ENCODE peak calls at places on chromosome 17, in seven cellular contexts. L is cardiac fibroblast; H is CD4-positive, alpha-beta T cell; M is heart right ventricle; A is D721Med; K is kidney; Z is AG04449. C is an unnamed sample.

GRCh38 chr17:40909755-40910154 is 24.7 kb upstream of the KRT20 start:
- DNase-seq in L (peak), H (no peak), M (no peak), A (no peak), K (no peak), Z (no peak), C (no peak)

GRCh38 chr17:42133461-42134041 is 10.9 kb downstream of the HSPB9 start:
- DNase-seq in L (no peak), H (peak), M (no peak), A (no peak), K (no peak), Z (no peak), C (no peak)

GRCh38 chr17:76051071-76051467 is 21.2 kb downstream of the SRP68 start:
- DNase-seq in L (no peak), H (no peak), M (no peak), A (no peak), K (no peak), Z (no peak), C (no peak)

GRCh38 chr17:61361084-61361483 is 38.6 kb upstream of the TBX2 start:
- DNase-seq in L (peak), H (no peak), M (no peak), A (no peak), K (no peak), Z (peak), C (no peak)

GRCh38 chr17:75077490-75078096 is 10.2 kb upstream of the SLC16A5 start:
- DNase-seq in L (no peak), H (peak), M (peak), A (no peak), K (peak), Z (no peak), C (peak)

GRCh38 chr17:50882851-50883250 is 16.7 kb upstream of the TOB1 start:
- DNase-seq in L (peak), H (no peak), M (no peak), A (no peak), K (no peak), Z (no peak), C (no peak)

GRCh38 chr17:19308398-19308797 is 54.1 kb downstream of the B9D1 start:
- DNase-seq in L (no peak), H (no peak), M (no peak), A (no peak), K (no peak), Z (no peak), C (no peak)

GRCh38 chr17:48438662-48439061 is 8.6 kb upstream of the SKAP1 start:
- DNase-seq in L (no peak), H (no peak), M (no peak), A (no peak), K (no peak), Z (no peak), C (no peak)

GRCh38 chr17:61325382-61326073 is 74.1 kb upstream of the TBX2 start:
- DNase-seq in L (peak), H (no peak), M (no peak), A (no peak), K (no peak), Z (no peak), C (no peak)

GRCh38 chr17:80036715-80037477 is 454 bp downstream of the CCDC40 start:
- DNase-seq in L (peak), H (no peak), M (peak), A (no peak), K (no peak), Z (no peak), C (no peak)

GRCh38 chr17:1755993-1756306 is 5.9 kb upstream of the SERPINF1 start:
- DNase-seq in L (no peak), H (no peak), M (no peak), A (no peak), K (no peak), Z (no peak), C (no peak)

GRCh38 chr17:72463287-72464102 is 342.7 kb downstream of the SOX9 start:
- DNase-seq in L (no peak), H (no peak), M (no peak), A (no peak), K (peak), Z (no peak), C (no peak)

GRCh38 chr17:57654040-57654775 is 90.9 kb downstream of the CCDC182 start:
- DNase-seq in L (no peak), H (no peak), M (no peak), A (no peak), K (no peak), Z (no peak), C (no peak)

GRCh38 chr17:27743288-27743885 is 56.9 kb downstream of the NOS2 start:
- DNase-seq in L (no peak), H (no peak), M (no peak), A (no peak), K (no peak), Z (no peak), C (peak)

GRCh38 chr17:55249861-55250260 is 14.9 kb upstream of the HLF start:
- DNase-seq in L (no peak), H (no peak), M (no peak), A (no peak), K (no peak), Z (no peak), C (no peak)

GRCh38 chr17:41585301-41585700 is 1.4 kb downstream of the KRT14 start:
- DNase-seq in L (no peak), H (no peak), M (no peak), A (no peak), K (no peak), Z (no peak), C (no peak)

GRCh38 chr17:81527591-81528383 is at the start of gene FSCN2:
- DNase-seq in L (no peak), H (no peak), M (no peak), A (no peak), K (peak), Z (no peak), C (no peak)
- TF ChIP-seq CTCF in L (peak), H (no peak), M (no peak), A (no peak), K (peak), Z (peak), C (no peak)

DNA sequence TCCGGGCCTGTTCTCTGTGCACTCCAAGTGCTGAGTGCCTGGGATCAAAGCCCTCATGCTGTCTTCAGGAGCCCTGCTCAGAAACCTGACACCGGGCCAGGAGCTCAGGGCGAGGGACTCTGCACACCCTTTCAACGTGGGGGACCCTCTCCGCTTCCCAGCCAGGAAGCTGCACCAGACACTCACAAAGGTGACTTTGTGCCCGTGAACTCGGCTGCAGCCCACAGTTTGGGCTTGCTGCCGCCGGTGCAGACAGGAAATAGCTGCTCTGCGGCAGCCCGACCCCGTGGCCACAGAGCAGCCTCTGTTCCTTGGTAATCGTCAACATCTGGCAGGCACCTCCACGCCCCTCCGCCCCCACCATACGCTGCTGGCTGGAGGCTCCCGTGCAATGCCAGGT is 93.4 kb upstream of the METRNL start:
- DNase-seq in L (no peak), H (peak), M (no peak), A (no peak), K (peak), Z (no peak), C (no peak)
- TF ChIP-seq CTCF in L (no peak), H (no peak), M (no peak), A (no peak), K (no peak), Z (no peak), C (no peak)

DNA sequence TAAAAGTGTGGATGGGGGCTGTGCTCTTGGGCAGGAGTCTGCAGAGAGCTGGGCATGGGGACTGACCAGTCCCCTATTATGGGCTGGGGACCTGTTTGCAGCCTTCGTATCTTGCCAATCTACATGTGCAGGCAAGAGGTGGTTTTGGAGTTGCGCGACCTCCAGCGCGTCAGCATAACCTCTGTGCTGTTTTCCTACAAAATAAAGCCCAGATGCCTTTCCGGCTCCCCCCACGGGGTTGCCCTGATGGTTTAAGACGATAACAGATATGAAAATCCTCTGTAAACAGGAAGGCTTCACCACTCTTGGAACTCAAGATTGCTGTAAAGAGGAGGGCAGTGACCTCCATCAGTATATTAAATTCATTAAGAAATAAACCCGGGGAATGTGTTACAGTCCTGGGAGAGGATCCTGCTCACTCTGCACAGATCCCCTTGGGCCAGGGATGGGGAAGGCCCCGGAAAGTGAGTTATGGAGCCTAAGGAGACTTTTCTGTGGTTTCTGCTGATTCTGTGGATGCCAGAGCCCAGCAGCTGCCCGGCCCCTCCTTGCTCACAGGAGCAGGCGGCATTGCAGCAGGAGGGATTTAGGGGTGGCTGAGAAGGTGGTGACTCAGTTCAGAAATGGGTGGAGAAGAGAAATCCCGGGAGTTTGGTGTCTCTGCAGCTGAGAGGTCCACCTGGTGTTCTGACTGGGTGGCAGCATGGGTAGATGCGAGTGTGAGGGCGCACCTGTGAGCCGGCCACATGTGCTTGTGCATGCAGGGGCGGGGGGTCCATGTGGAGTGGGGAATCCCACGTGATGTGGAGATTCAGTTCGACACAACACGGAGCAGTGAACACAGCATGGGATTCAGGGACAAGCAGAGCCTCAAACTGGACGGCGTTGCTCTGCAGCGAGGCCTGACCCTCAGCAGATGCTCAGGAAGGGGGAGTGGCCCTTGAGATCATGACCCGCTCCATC is 16.2 kb upstream of the SPPL2C start:
- DNase-seq in L (no peak), H (no peak), M (no peak), A (no peak), K (no peak), Z (no peak), C (no peak)
- TF ChIP-seq CTCF in L (no peak), H (no peak), M (no peak), A (peak), K (no peak), Z (no peak), C (no peak)

GRCh38 chr17:67863624-67864247 is 38.4 kb downstream of the BPTF start:
- DNase-seq in L (no peak), H (no peak), M (no peak), A (no peak), K (no peak), Z (no peak), C (no peak)

GRCh38 chr17:67868176-67868575 is 42.9 kb downstream of the BPTF start:
- DNase-seq in L (no peak), H (no peak), M (no peak), A (no peak), K (no peak), Z (no peak), C (no peak)

GRCh38 chr17:67865438-67865837 is 40.1 kb downstream of the BPTF start:
- DNase-seq in L (no peak), H (no peak), M (no peak), A (no peak), K (no peak), Z (no peak), C (no peak)

GRCh38 chr17:67867591-67867990 is 42.3 kb downstream of the BPTF start:
- DNase-seq in L (no peak), H (no peak), M (no peak), A (no peak), K (no peak), Z (no peak), C (no peak)

GRCh38 chr17:67862614-67863217 is 37.4 kb downstream of the BPTF start:
- DNase-seq in L (peak), H (no peak), M (no peak), A (no peak), K (no peak), Z (no peak), C (no peak)
- TF ChIP-seq CTCF in L (no peak), H (no peak), M (no peak), A (no peak), K (no peak), Z (no peak), C (no peak)

GRCh38 chr17:7438656-7439460 is 454 bp upstream of the FGF11 start:
- DNase-seq in L (no peak), H (no peak), M (no peak), A (no peak), K (no peak), Z (no peak), C (peak)

GRCh38 chr17:7438050-7438614 is 1.2 kb upstream of the FGF11 start:
- DNase-seq in L (no peak), H (peak), M (peak), A (no peak), K (peak), Z (no peak), C (peak)

GRCh38 chr17:7437369-7437863 is 1.9 kb upstream of the FGF11 start:
- DNase-seq in L (no peak), H (no peak), M (no peak), A (no peak), K (peak), Z (no peak), C (peak)

GRCh38 chr17:7436556-7437368 is 1.5 kb downstream of the TMEM102 start:
- DNase-seq in L (peak), H (peak), M (peak), A (peak), K (peak), Z (no peak), C (peak)

GRCh38 chr17:7435676-7436555 is 681 bp downstream of the TMEM102 start:
- DNase-seq in L (no peak), H (peak), M (no peak), A (no peak), K (no peak), Z (no peak), C (peak)
- TF ChIP-seq CTCF in L (no peak), H (peak), M (no peak), A (no peak), K (no peak), Z (no peak), C (peak)

GRCh38 chr17:68906638-68907037 is 48.6 kb downstream of the ABCA8 start:
- DNase-seq in L (peak), H (no peak), M (no peak), A (no peak), K (no peak), Z (no peak), C (no peak)
- TF ChIP-seq CTCF in L (peak), H (no peak), M (no peak), A (peak), K (peak), Z (peak), C (peak)

DNA sequence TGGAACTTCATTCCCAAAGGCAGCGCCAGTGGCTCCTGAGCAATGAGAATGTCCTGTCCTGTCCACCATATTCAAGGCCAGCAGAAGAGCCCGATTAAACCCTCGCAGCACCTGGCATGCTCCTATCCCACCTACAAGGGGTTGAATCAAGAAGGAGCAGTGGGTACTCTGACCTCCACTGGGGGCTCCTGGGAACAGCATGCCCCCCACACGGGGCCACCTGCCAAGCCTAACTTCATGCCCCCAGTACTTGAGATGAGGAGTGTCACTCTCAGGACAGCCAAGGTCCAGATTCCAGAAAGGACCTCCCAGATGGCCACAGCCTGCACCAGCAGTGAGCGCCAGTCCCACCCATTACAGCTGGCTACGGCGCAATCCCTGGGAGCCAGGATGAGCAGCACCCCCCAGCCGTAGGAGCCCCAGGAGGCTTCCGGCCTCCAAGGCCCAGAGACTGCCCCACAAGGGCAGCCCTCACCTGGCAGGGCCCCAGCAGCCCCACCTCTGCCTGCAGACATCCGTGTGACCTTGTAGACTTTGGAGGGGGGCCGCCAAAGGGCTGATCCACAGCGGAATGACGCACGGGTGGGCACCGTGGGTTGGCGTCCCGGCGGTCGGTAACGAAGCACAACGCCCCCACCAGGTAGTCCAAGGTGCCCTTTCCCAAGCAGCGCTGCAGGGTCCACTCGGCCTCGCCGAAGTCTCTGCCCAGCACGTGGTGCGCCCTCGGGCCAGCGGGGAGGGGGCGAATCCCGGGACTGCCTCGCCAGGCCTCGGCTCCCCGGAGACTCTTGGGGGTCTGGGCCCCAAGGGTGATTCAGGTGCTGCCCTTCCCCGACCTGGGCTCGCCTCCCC is 1.0 kb upstream of the MPDU1 start:
- DNase-seq in L (no peak), H (no peak), M (no peak), A (no peak), K (peak), Z (no peak), C (no peak)
- TF ChIP-seq CTCF in L (no peak), H (no peak), M (no peak), A (no peak), K (no peak), Z (no peak), C (no peak)